ENCODE peak calls at places on chromosomes 2 and 18, in six cellular contexts. E, D, K, A, R and J are unnamed samples.

GRCh38 chr2:236738896-236739295 is 169.3 kb downstream of the ACKR3 start:
- DNase-seq in R (no peak), K (no peak), D (no peak), A (no peak), E (no peak), J (no peak)

GRCh38 chr2:164771897-164772296 is 69.7 kb downstream of the COBLL1 start:
- DNase-seq in K (no peak), R (no peak), D (no peak), E (no peak), A (no peak), J (no peak)

GRCh38 chr2:240269380-240269779 is 128.9 kb upstream of the OTOS start:
- DNase-seq in K (peak), D (no peak), A (no peak), R (no peak), E (no peak), J (no peak)

GRCh38 chr18:6561029-6561861 is 146.5 kb upstream of the L3MBTL4 start:
- DNase-seq in R (no peak), K (no peak), E (peak), A (peak), D (no peak), J (peak)

GRCh38 chr2:27194538-27195354 is 17.1 kb upstream of the ATRAID start:
- DNase-seq in E (no peak), D (no peak), K (no peak), R (no peak), A (no peak), J (peak)

GRCh38 chr18:65751145-65752085 is 603 bp downstream of the CDH7 start:
- DNase-seq in E (peak), A (no peak), K (no peak), D (peak), R (no peak), J (no peak)

GRCh38 chr18:36066001-36066400 is 1.4 kb downstream of the RPRD1A start:
- DNase-seq in A (peak), D (no peak), K (no peak), R (no peak), E (no peak), J (peak)

GRCh38 chr2:190698895-190699294 is 50.0 kb downstream of the NAB1 start:
- DNase-seq in E (no peak), A (no peak), R (no peak), D (peak), K (no peak), J (peak)

GRCh38 chr18:13313006-13313661 is 94.6 kb downstream of the LDLRAD4 start:
- DNase-seq in E (no peak), R (no peak), A (no peak), D (no peak), K (no peak), J (no peak)

GRCh38 chr2:150076281-150076680 is 411.2 kb downstream of the RND3 start:
- DNase-seq in D (no peak), R (no peak), E (no peak), K (no peak), A (peak), J (peak)

GRCh38 chr18:28152354-28152753 is 24.6 kb downstream of the CDH2 start:
- DNase-seq in R (no peak), E (no peak), A (no peak), D (no peak), K (no peak), J (no peak)

GRCh38 chr2:69694894-69695849 is 46.8 kb upstream of the ANXA4 start:
- DNase-seq in R (no peak), K (no peak), A (peak), E (no peak), D (no peak), J (peak)

GRCh38 chr2:119462574-119462973 is 30.9 kb downstream of the TMEM37 start:
- DNase-seq in K (no peak), R (no peak), A (no peak), D (no peak), E (no peak), J (no peak)

GRCh38 chr2:238157506-238158017 is 1.2 kb upstream of the ERFE start:
- DNase-seq in K (peak), E (no peak), A (no peak), R (no peak), D (no peak), J (no peak)

GRCh38 chr2:120902532-120903088 is 166.9 kb downstream of the GLI2 start:
- DNase-seq in R (no peak), A (no peak), E (no peak), K (peak), D (no peak), J (no peak)

GRCh38 chr2:12173271-12173942 is 427.0 kb downstream of the LPIN1 start:
- DNase-seq in A (peak), E (no peak), K (no peak), D (no peak), R (no peak), J (peak)

GRCh38 chr18:39946623-39947061 is 2008.4 kb upstream of the PIK3C3 start:
- DNase-seq in A (peak), D (no peak), K (no peak), E (peak), R (no peak), J (peak)

GRCh38 chr2:150142561-150142960 is 344.9 kb downstream of the RND3 start:
- DNase-seq in R (no peak), E (no peak), D (no peak), A (peak), K (no peak), J (peak)

GRCh38 chr2:173193925-173194324 is 118.3 kb downstream of the MAP3K20 start:
- DNase-seq in R (no peak), K (no peak), A (peak), E (no peak), D (no peak), J (peak)

GRCh38 chr2:79984476-79984875 is 320.1 kb downstream of the LRRTM1 start:
- DNase-seq in R (no peak), K (no peak), D (no peak), E (no peak), A (peak), J (no peak)

GRCh38 chr2:107197601-107198000 is 311.6 kb upstream of the ST6GAL2 start:
- DNase-seq in E (no peak), D (no peak), A (no peak), K (no peak), R (no peak), J (no peak)

GRCh38 chr2:144595686-144596073 is 75.8 kb upstream of the ZEB2 start:
- DNase-seq in E (no peak), R (no peak), D (no peak), A (no peak), K (no peak), J (no peak)

GRCh38 chr2:40872580-40872979 is 420.7 kb upstream of the SLC8A1 start:
- DNase-seq in D (no peak), R (no peak), A (no peak), K (no peak), E (no peak), J (no peak)

DNA sequence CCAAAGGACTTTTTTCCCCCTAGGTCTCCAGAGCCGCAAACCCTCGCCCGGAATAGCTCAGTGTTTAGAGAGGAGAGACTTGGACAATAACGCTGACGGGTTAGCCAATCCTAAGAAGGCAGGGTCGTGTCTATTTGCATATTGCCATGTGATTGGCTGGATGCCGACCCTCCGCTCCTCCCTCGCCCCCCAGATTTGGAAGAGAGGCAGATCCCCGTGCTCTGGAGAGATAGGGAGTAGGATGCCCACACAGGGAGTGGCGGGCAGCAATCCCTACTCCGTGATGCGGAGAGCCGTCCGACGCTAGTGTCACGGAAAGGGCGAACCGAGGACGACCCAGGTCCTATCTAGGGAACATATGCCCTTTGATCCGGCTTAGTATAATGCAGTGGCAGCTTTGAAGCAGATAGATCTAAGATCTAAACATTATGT is 1.4 kb downstream of the WNT6 start:
- DNase-seq in K (no peak), A (peak), D (peak), E (peak), R (peak), J (peak)
- H3K4me3 ChIP-seq in K (no peak), A (no peak), D (no peak), E (no peak), R (no peak), J (no peak)

DNA sequence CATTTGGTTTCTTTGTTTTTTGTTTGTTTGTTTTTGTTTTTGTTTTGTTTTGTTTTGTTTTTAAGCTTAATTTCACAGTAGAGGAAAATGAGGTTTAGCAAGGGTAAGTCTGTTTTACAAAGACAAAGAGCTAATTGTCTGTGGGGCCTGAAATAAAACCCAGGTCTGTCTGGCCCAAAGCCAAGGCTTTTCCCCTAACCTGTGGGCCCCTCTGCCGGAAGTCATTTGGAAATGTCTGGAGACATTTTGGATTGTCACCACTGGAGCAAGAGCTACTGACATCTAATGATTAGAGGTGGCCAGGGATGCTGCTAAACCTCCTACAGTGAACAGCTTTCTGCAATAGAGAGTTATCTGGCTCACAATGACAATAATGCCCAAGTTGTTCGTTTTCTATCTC is 167.2 kb downstream of the MAP2 start:
- DNase-seq in D (no peak), R (no peak), E (no peak), A (no peak), K (no peak), J (no peak)
- H3K4me3 ChIP-seq in D (no peak), R (no peak), E (no peak), A (no peak), K (no peak), J (no peak)

GRCh38 chr18:7803956-7804469 is 236.9 kb downstream of the PTPRM start:
- DNase-seq in K (no peak), D (no peak), R (no peak), E (no peak), A (no peak), J (no peak)
- H3K4me3 ChIP-seq in K (no peak), D (no peak), R (no peak), E (no peak), A (no peak), J (no peak)

DNA sequence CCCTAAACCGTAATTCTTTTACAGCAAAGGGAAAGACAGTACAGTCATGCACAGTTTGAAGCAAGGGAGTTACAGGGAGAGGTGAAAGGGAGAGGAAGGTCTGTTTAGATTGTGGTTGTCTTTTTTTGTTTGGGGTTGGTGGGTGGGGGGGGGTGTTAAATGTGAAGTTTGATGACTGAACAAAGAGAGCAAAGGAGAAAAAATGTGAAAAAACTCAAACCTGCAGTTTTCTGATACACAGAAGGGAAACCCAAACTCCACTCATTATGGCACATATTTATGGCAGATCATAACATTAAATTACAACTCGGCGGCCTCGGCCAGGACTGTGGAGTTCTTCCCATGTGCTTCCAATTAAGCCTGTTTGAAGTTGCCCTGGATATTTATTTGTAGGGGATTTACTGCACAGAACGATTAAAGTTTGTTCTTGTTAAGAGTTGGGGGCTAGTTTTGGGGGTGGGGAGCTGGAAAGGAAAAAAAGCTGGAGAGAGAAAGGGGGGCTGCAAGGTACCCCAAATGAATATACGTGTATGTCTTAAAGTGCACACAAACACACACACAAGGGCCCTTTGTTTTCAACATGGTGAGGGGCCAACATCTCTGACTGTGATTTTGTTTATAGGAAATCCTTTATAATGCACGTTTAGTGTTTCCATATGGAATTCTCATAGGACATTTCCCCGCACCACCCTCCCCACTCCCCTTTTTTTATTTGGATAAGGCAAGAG is 26.3 kb upstream of the SLC14A2 start:
- DNase-seq in R (no peak), D (no peak), A (peak), E (peak), K (no peak), J (no peak)
- H3K4me3 ChIP-seq in R (no peak), D (no peak), A (no peak), E (no peak), K (no peak), J (no peak)

GRCh38 chr2:8676191-8676914 is 5.5 kb upstream of the ID2 start:
- DNase-seq in R (no peak), D (peak), K (no peak), A (peak), E (peak), J (peak)
- H3K4me3 ChIP-seq in R (peak), D (peak), K (no peak), A (peak), E (no peak), J (peak)

GRCh38 chr2:233852056-233852455 is 2.3 kb downstream of the HJURP start:
- DNase-seq in A (no peak), E (no peak), R (no peak), D (no peak), K (no peak), J (no peak)

GRCh38 chr2:233851169-233851568 is 3.2 kb downstream of the HJURP start:
- DNase-seq in K (no peak), R (no peak), D (no peak), E (no peak), A (no peak), J (no peak)

GRCh38 chr2:233849607-233850271 is 4.6 kb downstream of the HJURP start:
- DNase-seq in A (no peak), K (no peak), R (no peak), D (no peak), E (no peak), J (no peak)

GRCh38 chr2:233848276-233848675 is 6.1 kb downstream of the HJURP start:
- DNase-seq in K (no peak), D (no peak), E (no peak), R (no peak), A (no peak), J (no peak)

DNA sequence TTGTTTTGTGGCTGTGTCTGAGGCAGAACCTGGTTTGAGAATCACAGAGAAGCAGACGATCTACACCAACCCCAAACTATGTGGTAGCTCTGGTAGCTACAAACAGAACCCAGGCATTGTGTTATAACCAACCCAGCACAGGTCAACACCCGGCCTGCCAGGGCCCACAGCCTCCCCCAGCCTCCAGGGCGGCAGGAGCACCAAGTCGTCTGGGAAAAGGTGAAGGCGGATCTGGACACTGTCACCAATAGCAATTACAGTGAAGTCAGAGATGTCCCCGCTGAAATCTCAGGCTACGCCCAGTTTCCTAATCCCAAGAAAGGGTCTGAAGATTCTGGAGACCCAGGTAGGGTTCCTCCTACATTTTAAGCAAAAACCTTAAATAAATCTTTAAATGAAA is 3.6 kb downstream of the HJURP start:
- DNase-seq in R (no peak), A (no peak), D (no peak), K (no peak), E (no peak), J (no peak)
- H3K4me3 ChIP-seq in R (no peak), A (no peak), D (peak), K (no peak), E (no peak), J (no peak)

GRCh38 chr2:192347542-192347941 is 152.8 kb upstream of the TMEFF2 start:
- DNase-seq in K (no peak), D (no peak), A (no peak), E (no peak), R (no peak), J (no peak)

GRCh38 chr2:192345287-192345686 is 150.6 kb upstream of the TMEFF2 start:
- DNase-seq in E (no peak), A (no peak), D (no peak), R (no peak), K (no peak), J (no peak)
- H3K4me3 ChIP-seq in E (no peak), A (no peak), D (no peak), R (no peak), K (no peak), J (no peak)